ENCODE peak calls at places on chromosomes 2 and 18, in nine cellular contexts. E, O, K, B, D, Z, S, Y and P are unnamed samples.

GRCh38 chr2:240287496-240288086 is 147.1 kb upstream of the OTOS start:
- DNase-seq in O (no peak), S (no peak), E (no peak), B (no peak), Z (no peak), D (no peak), Y (no peak), K (no peak), P (no peak)

GRCh38 chr2:187580462-187581124 is 26.4 kb upstream of the TFPI start:
- DNase-seq in K (peak; percentile 55), E (no peak), O (no peak), S (no peak), B (no peak), Y (no peak), Z (no peak), D (peak; percentile 91), P (no peak)

GRCh38 chr2:201234167-201235139 is 25.9 kb upstream of the CASP8 start:
- DNase-seq in B (no peak), E (no peak), Y (no peak), Z (no peak), O (no peak), S (no peak), D (no peak), K (no peak), P (no peak)

GRCh38 chr18:58013241-58014211 is 30.5 kb upstream of the NEDD4L start:
- DNase-seq in K (no peak), B (no peak), S (no peak), D (no peak), E (peak; percentile 78), Y (no peak), Z (no peak), O (no peak), P (no peak)

GRCh38 chr18:23932385-23933067 is 82.0 kb upstream of the TTC39C start:
- DNase-seq in O (no peak), Y (no peak), Z (no peak), S (no peak), D (no peak), K (no peak), E (no peak), B (no peak), P (no peak)

GRCh38 chr2:216553093-216553478 is 54.4 kb downstream of the RPL37A start:
- DNase-seq in Z (no peak), E (no peak), K (no peak), D (no peak), S (no peak), Y (no peak), O (no peak), B (no peak), P (no peak)

GRCh38 chr2:203739351-203739750 is 32.9 kb downstream of the CD28 start:
- DNase-seq in Z (no peak), K (no peak), Y (no peak), S (no peak), B (no peak), D (no peak), E (no peak), O (no peak), P (no peak)

GRCh38 chr2:7116516-7116915 is 199.3 kb downstream of the RNF144A start:
- DNase-seq in K (no peak), B (no peak), Z (no peak), S (no peak), E (no peak), O (no peak), Y (no peak), D (no peak), P (no peak)

GRCh38 chr2:67561411-67561965 is 164.4 kb downstream of the ETAA1 start:
- DNase-seq in O (peak; percentile 56), D (peak; percentile 64), K (peak; percentile 33), Z (peak; percentile 68), B (peak; percentile 46), E (no peak), S (peak; percentile 83), Y (no peak), P (peak; percentile 54)

GRCh38 chr2:75064691-75065396 is 106.4 kb downstream of the POLE4 start:
- DNase-seq in B (peak; percentile 32), Y (peak; percentile 28), O (peak; percentile 60), Z (peak; percentile 73), D (peak; percentile 55), E (peak; percentile 57), S (peak; percentile 44), K (peak; percentile 59), P (peak; percentile 21)

GRCh38 chr2:65383571-65384488 is 48.6 kb downstream of the SPRED2 start:
- DNase-seq in B (no peak), Y (no peak), O (no peak), S (peak; percentile 32), Z (no peak), K (no peak), E (peak; percentile 66), D (peak; percentile 41), P (no peak)

GRCh38 chr2:55048514-55048924 is 1.7 kb downstream of the RTN4 start:
- DNase-seq in Z (no peak), S (peak; percentile 22), O (no peak), D (peak; percentile 58), K (peak; percentile 61), B (no peak), E (peak; percentile 67), Y (no peak), P (no peak)

GRCh38 chr2:111045771-111046444 is 74.8 kb upstream of the BCL2L11 start:
- DNase-seq in O (no peak), S (no peak), B (no peak), E (peak; percentile 16), D (no peak), Z (no peak), Y (no peak), K (no peak), P (no peak)

GRCh38 chr2:9154061-9154460 is 52.6 kb upstream of the ASAP2 start:
- DNase-seq in O (peak; percentile 20), Y (no peak), D (no peak), E (no peak), S (no peak), K (no peak), Z (no peak), B (no peak), P (no peak)

GRCh38 chr2:45394842-45395241 is 216.2 kb downstream of the SRBD1 start:
- DNase-seq in Y (no peak), D (no peak), Z (no peak), E (no peak), S (no peak), B (no peak), K (peak; percentile 40), O (no peak), P (no peak)

DNA sequence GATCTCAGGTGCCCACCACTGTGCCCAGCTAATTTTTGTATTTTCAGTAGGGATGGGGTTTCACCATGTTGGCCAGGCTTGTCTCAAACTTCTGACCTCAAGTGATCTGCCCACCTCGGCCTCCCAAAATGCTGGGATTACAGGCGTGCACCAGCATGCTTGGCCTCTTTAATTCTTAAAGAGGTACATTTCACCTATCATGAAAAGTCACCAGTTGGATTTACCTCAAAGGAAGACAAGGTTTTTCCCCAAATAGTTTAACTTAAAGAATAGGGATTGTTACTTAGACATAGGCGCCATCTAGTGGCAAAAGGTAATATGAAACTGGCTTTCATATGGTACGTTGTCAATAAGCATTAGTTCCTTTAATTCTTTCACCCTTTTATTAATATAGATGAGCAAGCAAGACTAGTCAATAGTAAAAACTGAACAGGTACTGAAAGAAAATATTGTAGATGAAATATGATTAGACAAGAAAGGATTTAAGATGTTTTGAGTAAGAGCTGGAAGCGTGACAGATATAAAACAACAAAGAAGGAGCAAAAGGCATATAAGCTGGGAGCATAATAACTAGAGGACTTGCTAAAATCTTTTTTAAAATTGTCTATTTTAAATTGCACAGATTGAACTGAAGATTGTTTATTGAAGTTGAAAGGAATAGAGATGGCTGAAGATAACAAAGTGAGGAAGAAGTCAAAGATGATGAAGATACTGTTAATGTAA is 35.0 kb upstream of the PSMD14 start:
- DNase-seq in Y (no peak), K (peak; percentile 75), S (peak; percentile 21), D (peak; percentile 79), E (peak; percentile 27), O (no peak), B (no peak), Z (no peak), P (no peak)
- H3K9me3 ChIP-seq in Y (no peaks in the 10 kb centered on the region), K (no peaks in the 10 kb centered on the region), S (no peaks in the 10 kb centered on the region), D (no peaks in the 10 kb centered on the region), E (no peaks in the 10 kb centered on the region), O (no peaks in the 10 kb centered on the region), B (no peaks in the 10 kb centered on the region), Z (no peaks in the 10 kb centered on the region), P (no peaks in the 10 kb centered on the region)

GRCh38 chr18:76772665-76773064 is 49.7 kb upstream of the ZNF236 start:
- DNase-seq in Z (no peak), D (no peak), E (no peak), S (no peak), Y (no peak), O (no peak), K (no peak), B (no peak), P (no peak)
- H3K27ac ChIP-seq in Z (no peak overlapping the region), D (no peak overlapping the region), E (no peak overlapping the region), S (no peak overlapping the region), Y (no peak overlapping the region), O (no peak overlapping the region), K (no peak overlapping the region), B (no peak overlapping the region), P (no peak overlapping the region)

DNA sequence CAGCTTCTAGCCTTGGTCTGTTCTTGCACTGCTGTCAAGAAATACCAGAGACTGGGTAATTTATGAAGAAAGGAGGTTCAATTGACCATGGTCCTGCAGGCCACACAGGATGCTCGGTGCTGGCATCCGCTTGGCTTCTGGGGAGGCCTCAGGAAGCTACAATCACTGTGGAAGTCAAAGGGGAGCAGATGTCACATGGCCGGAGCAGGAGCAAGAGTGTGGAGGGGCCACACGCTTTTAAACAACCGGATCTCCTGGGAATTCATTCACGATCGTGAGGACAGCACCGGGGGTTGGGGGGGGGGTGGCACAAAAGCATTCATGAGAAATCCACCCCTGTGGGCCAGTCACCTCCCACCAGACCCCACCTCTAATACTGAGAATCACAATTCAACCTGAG is 850.4 kb upstream of the SALL3 start:
- DNase-seq in Z (peak; percentile 5), D (no peak), O (no peak), Y (no peak), K (no peak), S (no peak), B (no peak), E (peak; percentile 2), P (no peak)
- H3K9me3 ChIP-seq in Z (no peaks in the 10 kb centered on the region), D (peaks cover 7% of the 10 kb centered on the region), O (peaks cover 3% of the 10 kb centered on the region), Y (no peaks in the 10 kb centered on the region), K (no peaks in the 10 kb centered on the region), S (no peaks in the 10 kb centered on the region), B (no peaks in the 10 kb centered on the region), E (no peaks in the 10 kb centered on the region), P (no peaks in the 10 kb centered on the region)

DNA sequence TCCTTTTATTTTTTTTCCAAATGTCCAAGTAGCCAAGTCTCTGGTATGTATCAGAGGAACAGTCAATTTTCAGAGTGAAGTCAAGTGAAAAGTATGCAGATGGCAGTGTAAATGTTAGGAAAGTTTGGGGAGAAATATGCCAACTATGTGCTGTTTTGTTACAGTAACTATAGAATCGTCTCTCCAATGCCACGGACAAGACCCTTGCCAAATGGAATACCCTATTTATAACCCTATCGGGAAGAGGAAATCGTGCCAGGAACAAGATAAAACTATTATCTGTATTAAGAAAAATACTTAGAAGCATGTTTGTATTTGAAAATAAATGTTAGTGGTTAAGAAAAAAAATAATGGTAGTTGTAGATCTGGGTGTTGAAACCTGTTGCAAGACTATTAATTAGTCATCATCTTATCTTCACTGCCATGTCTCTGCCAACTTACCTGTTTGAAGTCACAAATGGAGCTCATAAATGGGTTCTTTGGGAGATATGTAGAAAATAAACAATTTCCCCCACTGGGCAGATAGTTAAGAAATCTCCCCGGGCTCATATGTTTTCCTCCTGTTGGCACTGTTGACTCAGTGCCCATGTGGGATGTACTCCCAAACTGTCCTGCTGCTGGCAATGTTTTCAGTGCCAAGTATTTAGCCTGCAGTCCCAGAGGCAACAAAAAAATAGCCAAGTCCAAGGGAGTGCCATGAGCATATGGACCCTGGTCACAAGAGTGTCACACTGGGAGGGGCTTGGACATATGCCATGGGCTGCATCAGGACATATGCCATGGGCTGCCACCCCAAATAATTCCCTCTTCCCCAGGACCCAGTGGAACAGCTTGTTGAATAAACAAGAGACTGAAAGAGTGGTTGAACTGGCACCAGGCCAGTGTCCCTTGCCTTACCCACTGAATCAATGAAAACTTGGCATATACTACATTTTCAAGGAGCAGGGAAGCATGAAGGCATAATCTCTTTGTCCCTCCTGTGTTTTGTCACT is 366.9 kb downstream of the OSR1 start:
- DNase-seq in O (peak; percentile 62), Y (no peak), S (peak; percentile 94), D (peak; percentile 72), B (peak; percentile 10), K (no peak), E (peak; percentile 34), Z (peak; percentile 79), P (peak; percentile 23)
- H3K27ac ChIP-seq in O (no peak overlapping the region), Y (no peak overlapping the region), S (peak overlapping the region; percentile 66), D (peak overlapping the region; percentile 55), B (no peak overlapping the region), K (no peak overlapping the region), E (no peak overlapping the region), Z (peak overlapping the region; percentile 62), P (no peak overlapping the region)